ENCODE peak calls at places on chromosomes 11 and 22, in ten cellular contexts. J is fibroblast of the aortic adventitia, V is hepatocyte, G is AG10803, L is adipocyte, Y is PC-9, M is aorta, E is AG04450, B is mesendoderm, O is MM.1S. F is an unnamed sample.

GRCh38 chr11:72227316-72228228 is 3.0 kb downstream of the INPPL1 start:
- DNase-seq in L (no peak), Y (no peak), G (peak), M (peak), E (no peak), V (peak), O (no peak), J (no peak), B (no peak), F (no peak)

GRCh38 chr22:28244760-28245159 is 325.7 kb upstream of the PITPNB start:
- DNase-seq in J (no peak), B (no peak), Y (no peak), G (no peak), M (no peak), E (no peak), O (no peak), V (no peak), L (no peak), F (no peak)

GRCh38 chr11:17014774-17015638 is 792 bp upstream of the PLEKHA7 start:
- DNase-seq in M (no peak), O (peak), E (no peak), Y (peak), V (peak), J (peak), L (no peak), B (peak), G (no peak), F (no peak)

GRCh38 chr11:49208006-49208721 is at the start of gene FOLH1:
- DNase-seq in O (peak), E (no peak), V (no peak), G (peak), J (no peak), Y (no peak), L (no peak), B (peak), M (peak), F (peak)

GRCh38 chr11:27061078-27061477 is 20.5 kb downstream of the BBOX1 start:
- DNase-seq in J (no peak), B (no peak), E (no peak), G (no peak), L (no peak), Y (no peak), O (no peak), M (no peak), V (no peak), F (no peak)

GRCh38 chr11:126318642-126319373 is 14.9 kb downstream of the DCPS start:
- DNase-seq in Y (no peak), E (peak), M (peak), J (peak), G (peak), O (peak), L (peak), B (no peak), V (peak), F (no peak)

GRCh38 chr11:124605719-124606118 is 5.5 kb upstream of the PANX3 start:
- DNase-seq in G (no peak), J (no peak), V (no peak), B (no peak), L (no peak), E (no peak), O (no peak), M (peak), Y (no peak), F (no peak)

GRCh38 chr11:93775289-93775688 is 8.8 kb upstream of the MED17 start:
- DNase-seq in Y (no peak), G (no peak), L (no peak), B (peak), M (no peak), E (no peak), O (no peak), J (no peak), V (no peak), F (no peak)

GRCh38 chr11:12981879-12982531 is 27.1 kb upstream of the RASSF10 start:
- DNase-seq in J (peak), M (no peak), G (peak), V (peak), Y (peak), B (peak), E (no peak), L (peak), O (no peak), F (no peak)

GRCh38 chr22:20615533-20616450 is 108.4 kb downstream of the MED15 start:
- DNase-seq in Y (no peak), B (no peak), L (no peak), O (no peak), V (no peak), J (no peak), E (no peak), G (no peak), M (no peak), F (no peak)

GRCh38 chr22:25700996-25701815 is 40.8 kb upstream of the MYO18B start:
- DNase-seq in M (no peak), E (no peak), O (no peak), V (peak), G (peak), Y (no peak), J (peak), B (no peak), L (peak), F (peak)

GRCh38 chr11:26263769-26264168 is 68.2 kb upstream of the ANO3 start:
- DNase-seq in E (no peak), B (no peak), M (no peak), J (no peak), V (no peak), G (no peak), L (no peak), O (no peak), Y (no peak), F (no peak)

GRCh38 chr11:67626970-67627369 is 2.8 kb downstream of the NUDT8 start:
- DNase-seq in J (no peak), L (no peak), E (no peak), Y (no peak), M (no peak), B (peak), G (no peak), O (no peak), V (no peak), F (peak)

GRCh38 chr22:40668611-40669390 is 10.5 kb upstream of the MCHR1 start:
- DNase-seq in V (peak), O (no peak), E (no peak), L (peak), J (peak), B (peak), Y (peak), G (peak), M (no peak), F (no peak)

GRCh38 chr22:41916745-41917358 is 2.0 kb upstream of the SHISA8 start:
- DNase-seq in M (no peak), Y (no peak), V (no peak), G (no peak), E (no peak), O (no peak), B (no peak), L (no peak), J (no peak), F (no peak)

GRCh38 chr22:27794244-27794643 is 7.3 kb downstream of the MN1 start:
- DNase-seq in J (no peak), B (peak), O (no peak), Y (no peak), L (peak), G (no peak), E (no peak), V (no peak), M (no peak), F (no peak)

GRCh38 chr11:75635009-75635909 is 33.6 kb downstream of the MAP6 start:
- DNase-seq in O (peak), L (peak), Y (no peak), V (peak), G (peak), E (no peak), M (peak), J (peak), B (peak), F (peak)

GRCh38 chr22:50437511-50438304 is 37.1 kb downstream of the SBF1 start:
- DNase-seq in Y (no peak), B (no peak), L (no peak), E (no peak), M (peak), J (no peak), V (no peak), G (no peak), O (no peak), F (no peak)

GRCh38 chr11:132999519-132999918 is 532.8 kb downstream of the OPCML start:
- DNase-seq in E (no peak), M (no peak), G (no peak), J (no peak), O (no peak), B (no peak), Y (no peak), L (no peak), V (peak), F (peak)

GRCh38 chr11:134151083-134151747 is 72.6 kb downstream of the NCAPD3 start:
- DNase-seq in V (no peak), O (no peak), J (no peak), B (no peak), Y (no peak), L (no peak), M (no peak), G (no peak), E (no peak), F (no peak)

GRCh38 chr22:23065495-23066122 is 4.7 kb upstream of the GNAZ start:
- DNase-seq in E (no peak), M (peak), V (no peak), G (no peak), O (no peak), Y (no peak), B (no peak), L (no peak), J (no peak), F (peak)

GRCh38 chr11:102147632-102148031 is 37.4 kb downstream of the YAP1 start:
- DNase-seq in J (no peak), E (no peak), M (no peak), V (no peak), G (no peak), O (no peak), B (no peak), Y (no peak), L (no peak), F (no peak)

GRCh38 chr22:25420925-25421904 is 143.3 kb upstream of the GRK3 start:
- DNase-seq in O (no peak), M (no peak), G (no peak), Y (no peak), E (no peak), B (peak), J (peak), V (no peak), L (no peak), F (no peak)

GRCh38 chr11:57425565-57426438 is 1.1 kb downstream of the SLC43A3 start:
- DNase-seq in E (no peak), L (no peak), B (no peak), Y (peak), G (peak), O (no peak), J (peak), V (peak), M (peak), F (peak)

GRCh38 chr11:67268036-67268683 is 1.9 kb downstream of the GRK2 start:
- DNase-seq in L (no peak), E (no peak), M (peak), V (no peak), J (no peak), O (peak), B (no peak), G (no peak), Y (no peak), F (no peak)

GRCh38 chr11:65581928-65582327 is 6.1 kb downstream of the EHBP1L1 start:
- DNase-seq in B (no peak), M (no peak), G (no peak), J (no peak), Y (no peak), E (no peak), O (no peak), L (no peak), V (no peak), F (no peak)

GRCh38 chr11:61814958-61815789 is 1.6 kb downstream of the FADS1 start:
- DNase-seq in Y (peak), E (peak), J (peak), M (peak), V (peak), G (peak), B (peak), O (peak), L (peak), F (peak)

GRCh38 chr11:70828498-70829159 is 423.7 kb downstream of the SHANK2 start:
- DNase-seq in V (no peak), B (no peak), G (peak), J (no peak), E (no peak), M (no peak), O (no peak), Y (no peak), L (no peak), F (no peak)

GRCh38 chr11:21412652-21413383 is 743.4 kb downstream of the NELL1 start:
- DNase-seq in E (no peak), G (no peak), B (no peak), L (no peak), M (no peak), O (peak), Y (no peak), V (no peak), J (no peak), F (no peak)

GRCh38 chr11:29018631-29019030 is 910.4 kb downstream of the METTL15 start:
- DNase-seq in G (peak), Y (peak), L (peak), E (peak), B (peak), V (no peak), M (no peak), J (peak), O (no peak), F (no peak)

GRCh38 chr11:107770546-107770945 is 58.7 kb upstream of the SLN start:
- DNase-seq in E (no peak), G (peak), M (no peak), J (no peak), B (peak), O (peak), Y (peak), V (peak), L (peak), F (no peak)

GRCh38 chr11:75263944-75264349 is 23.4 kb downstream of the TPBGL start:
- DNase-seq in O (no peak), M (no peak), J (peak), L (no peak), B (peak), G (peak), Y (no peak), E (no peak), V (no peak), F (no peak)

GRCh38 chr22:44519895-44520294 is 21.9 kb upstream of the RTL6 start:
- DNase-seq in O (no peak), E (no peak), M (no peak), V (no peak), J (no peak), Y (no peak), G (no peak), L (no peak), B (no peak), F (peak)

GRCh38 chr22:35634981-35635540 is 13.2 kb upstream of the APOL6 start:
- DNase-seq in E (no peak), L (no peak), J (no peak), B (no peak), G (no peak), M (no peak), V (no peak), O (no peak), Y (no peak), F (no peak)

DNA sequence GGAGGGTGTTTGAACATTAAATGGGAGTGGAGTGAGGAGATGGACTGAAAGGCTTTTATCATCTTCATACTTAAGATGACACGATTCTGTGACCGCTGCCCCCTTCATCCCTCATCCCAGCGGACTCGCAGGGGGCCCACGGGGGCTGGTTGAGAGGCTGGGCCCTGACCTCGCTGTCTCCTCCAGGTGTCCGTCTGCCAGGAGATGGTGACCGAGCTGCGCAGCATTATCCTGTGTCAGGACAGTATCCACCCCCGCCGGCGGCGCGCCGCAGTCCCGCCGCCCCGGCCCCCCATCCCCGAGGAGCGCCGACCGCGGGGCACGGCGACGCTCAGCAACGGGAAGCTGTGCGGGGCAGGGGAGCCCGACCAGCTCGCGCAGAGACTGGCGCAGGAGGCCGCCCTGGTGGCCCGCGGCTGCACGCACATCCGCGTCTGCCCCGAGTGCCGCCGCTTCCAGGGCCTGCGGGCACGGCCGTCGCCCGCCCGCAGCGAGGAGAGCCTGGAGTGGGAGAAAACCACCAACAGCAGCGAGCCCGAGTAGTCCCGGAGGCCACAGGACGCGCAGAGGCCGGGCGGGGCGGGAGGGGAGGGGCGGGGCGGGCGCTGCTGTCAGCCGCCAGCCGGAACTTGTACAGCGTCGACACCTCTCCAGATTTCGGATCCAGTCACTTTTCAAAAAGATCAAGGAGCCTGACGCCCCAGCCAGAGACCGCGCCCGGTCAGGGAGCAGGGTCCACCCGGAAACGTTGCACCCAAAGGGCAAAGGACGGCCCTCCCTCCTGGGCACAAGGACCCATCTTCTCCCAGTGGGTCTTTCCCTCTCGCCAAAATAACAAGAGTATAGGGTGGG is 38.0 kb upstream of the TBCEL start:
- DNase-seq in O (peak), J (peak), B (peak), V (peak), E (no peak), Y (no peak), G (peak), M (peak), L (peak), F (peak)
- H3K4me3 ChIP-seq in O (peak), J (peak), B (no peak), V (peak), E (peak), Y (peak), G (peak), M (no peak), L (peak), F (peak)

GRCh38 chr22:33051960-33052839 is 6.0 kb downstream of the SYN3 start:
- DNase-seq in O (no peak), J (no peak), M (no peak), V (no peak), Y (no peak), E (no peak), L (no peak), G (no peak), B (peak), F (no peak)
- H3K4me3 ChIP-seq in O (no peak), J (no peak), M (no peak), V (no peak), Y (no peak), E (no peak), L (no peak), G (no peak), B (no peak), F (no peak)

GRCh38 chr11:128518493-128519207 is 68.7 kb downstream of the ETS1 start:
- DNase-seq in B (no peak), G (no peak), Y (no peak), E (no peak), M (no peak), V (no peak), J (no peak), L (peak), O (no peak), F (no peak)
- H3K4me3 ChIP-seq in B (no peak), G (peak), Y (no peak), E (peak), M (peak), V (no peak), J (peak), L (peak), O (no peak), F (peak)

DNA sequence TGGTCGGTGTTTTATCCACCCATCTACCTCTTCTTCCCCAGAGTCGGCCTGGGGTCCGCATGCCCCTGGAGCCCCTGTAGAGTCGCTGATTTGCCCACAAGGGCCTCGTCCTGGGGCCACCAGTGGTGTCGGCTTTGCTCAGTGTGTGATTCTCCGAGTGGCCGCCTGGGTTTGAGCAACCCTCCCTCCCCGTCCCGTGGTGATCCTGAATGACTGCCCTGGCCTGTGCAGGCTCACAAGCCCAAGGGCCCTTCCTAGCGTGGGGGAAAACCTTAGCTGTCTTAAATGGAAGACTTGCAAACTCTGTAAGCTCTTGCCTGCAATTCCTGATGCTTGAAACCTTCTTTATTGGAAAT is 128.3 kb downstream of the OSBP2 start:
- DNase-seq in G (no peak), M (no peak), V (no peak), E (no peak), J (no peak), L (no peak), B (peak), Y (no peak), O (no peak), F (no peak)
- H3K4me3 ChIP-seq in G (no peak), M (no peak), V (no peak), E (no peak), J (no peak), L (peak), B (no peak), Y (no peak), O (no peak), F (peak)

DNA sequence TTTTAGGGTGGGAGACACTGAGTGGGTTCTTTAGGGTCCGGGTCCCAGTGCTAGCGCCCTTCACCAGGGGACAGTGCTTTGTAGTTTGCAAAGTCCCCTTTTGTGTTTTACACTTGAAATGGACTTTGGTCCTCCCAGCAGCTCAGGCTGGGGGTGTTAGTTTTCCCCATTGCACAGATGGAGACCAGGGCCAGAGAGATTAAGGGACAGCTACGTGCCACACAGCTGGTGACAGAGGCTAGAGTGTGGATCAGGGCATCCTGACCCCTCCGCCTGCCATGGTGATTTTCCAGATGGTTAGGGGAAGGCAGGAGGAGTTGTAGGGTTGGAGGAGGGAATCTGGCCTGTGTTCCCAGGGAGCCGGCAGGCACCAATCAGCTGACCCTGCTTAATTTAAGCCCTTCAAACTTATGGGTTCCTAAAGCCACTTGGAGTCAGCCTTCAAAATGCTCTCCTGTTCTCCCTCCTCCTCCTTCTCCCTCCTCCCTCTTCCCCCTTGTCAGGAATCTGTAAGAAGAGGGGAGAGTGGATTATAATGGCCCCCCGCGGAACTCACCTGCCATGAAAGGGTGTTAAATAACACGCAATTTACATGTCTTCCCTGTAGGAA is 22.5 kb upstream of the MPPED1 start:
- DNase-seq in G (no peak), J (no peak), V (peak), B (no peak), O (no peak), Y (no peak), L (no peak), M (no peak), E (no peak), F (no peak)
- H3K4me3 ChIP-seq in G (no peak), J (no peak), V (no peak), B (no peak), O (no peak), Y (no peak), L (no peak), M (no peak), E (no peak), F (no peak)

DNA sequence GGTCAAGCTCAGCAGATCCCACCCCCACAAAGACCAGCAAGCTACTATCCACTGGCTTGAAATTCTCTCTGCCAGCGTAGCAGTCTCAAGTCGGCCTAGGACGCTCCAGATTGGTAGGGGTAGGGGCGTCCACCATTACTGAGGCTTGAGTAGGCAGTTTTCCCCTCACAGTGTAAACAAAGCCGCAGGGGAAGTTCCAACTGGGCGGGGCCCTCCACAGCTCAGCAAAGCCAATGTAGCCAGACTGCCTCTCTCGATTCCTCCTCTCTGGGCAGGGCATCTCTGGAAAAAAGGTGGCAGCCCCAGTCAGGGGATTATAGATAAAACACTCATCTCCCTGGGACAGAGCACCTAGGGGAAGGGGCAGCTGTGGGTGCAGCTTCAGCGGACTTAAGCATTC is 1064.9 kb upstream of the TENM4 start:
- DNase-seq in L (no peak), G (no peak), Y (no peak), J (no peak), M (no peak), O (no peak), B (no peak), V (no peak), E (no peak), F (no peak)
- H3K4me3 ChIP-seq in L (no peak), G (no peak), Y (no peak), J (no peak), M (no peak), O (no peak), B (no peak), V (no peak), E (no peak), F (no peak)

GRCh38 chr11:2262301-2263011 is 7.9 kb downstream of the ASCL2 start:
- DNase-seq in M (no peak), V (no peak), Y (no peak), B (no peak), L (no peak), E (no peak), G (no peak), O (no peak), J (no peak), F (no peak)
- H3K4me3 ChIP-seq in M (no peak), V (no peak), Y (no peak), B (no peak), L (no peak), E (no peak), G (no peak), O (no peak), J (no peak), F (no peak)